ENCODE peak calls at places on chromosomes 6 and 20, in six cellular contexts. A is fibroblast of pulmonary artery, K is hepatocyte, G is OCI-LY7, H is psoas muscle, N is GM12865. Y is an unnamed sample.

GRCh38 chr20:45088247-45088646 is 12.7 kb downstream of the KCNS1 start:
- DNase-seq in G (no peak), A (peak), K (peak), N (no peak), H (no peak), Y (no peak)

GRCh38 chr6:135251416-135251815 is 70.3 kb downstream of the MYB start:
- DNase-seq in H (no peak), K (no peak), N (no peak), G (no peak), A (no peak), Y (peak)

GRCh38 chr6:56021943-56022342 is 146.6 kb upstream of the BMP5 start:
- DNase-seq in A (no peak), N (no peak), G (no peak), K (no peak), H (no peak), Y (no peak)

GRCh38 chr6:82118150-82118562 is 129.4 kb downstream of the IBTK start:
- DNase-seq in N (no peak), H (no peak), K (no peak), A (peak), G (no peak), Y (no peak)

GRCh38 chr20:57170343-57170742 is 96.1 kb downstream of the BMP7 start:
- DNase-seq in H (no peak), N (no peak), G (no peak), K (no peak), A (no peak), Y (no peak)

GRCh38 chr6:168374051-168374502 is 54.5 kb upstream of the DACT2 start:
- DNase-seq in N (no peak), K (no peak), H (no peak), G (no peak), A (no peak), Y (no peak)

GRCh38 chr20:33437141-33437911 is 6.2 kb downstream of the SNTA1 start:
- DNase-seq in G (no peak), K (peak), A (peak), H (peak), N (no peak), Y (peak)

GRCh38 chr6:37495199-37495913 is 4.3 kb downstream of the CCDC167 start:
- DNase-seq in A (no peak), H (no peak), K (no peak), N (peak), G (no peak), Y (no peak)

DNA sequence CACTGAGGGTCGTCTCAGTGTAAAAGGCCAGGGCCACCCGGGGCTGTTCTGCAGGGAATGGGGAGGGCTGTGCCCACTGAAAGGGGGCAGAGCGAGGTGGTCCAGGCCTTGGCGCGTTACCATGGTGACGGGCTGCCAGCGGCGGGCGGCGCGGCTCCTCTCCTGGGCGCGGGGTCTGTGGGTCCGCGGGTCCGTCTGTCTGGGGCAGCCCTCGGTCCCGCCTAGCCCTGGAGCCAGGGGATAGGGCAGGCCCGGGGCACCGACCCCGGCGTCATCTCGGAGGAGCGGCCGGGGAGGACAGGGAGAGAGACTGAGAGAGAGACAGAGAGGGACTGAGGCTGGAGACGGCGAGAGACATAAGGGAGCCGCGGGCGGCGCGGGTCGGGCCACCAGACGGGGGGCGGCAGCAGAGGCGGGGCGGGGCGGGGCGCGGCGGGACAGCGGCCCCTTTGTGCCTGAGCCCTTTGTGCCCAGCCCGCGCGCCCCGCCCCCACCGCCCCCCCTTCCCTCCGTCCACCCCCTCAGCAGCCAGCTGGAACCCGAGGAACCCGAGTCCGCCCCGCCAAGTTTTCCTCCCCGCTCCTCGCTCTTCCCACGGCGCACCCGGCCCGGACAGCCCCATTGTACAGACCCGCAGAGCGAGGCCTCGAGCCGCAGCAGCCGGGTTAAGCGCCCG is at the start of gene KIAA1755:
- DNase-seq in A (no peak), K (peak), N (no peak), G (no peak), H (peak), Y (no peak)
- H3K4me3 ChIP-seq in A (peak), K (no peak), N (no peak), G (no peak), H (peak), Y (no peak)

GRCh38 chr6:18162401-18162800 is 7.2 kb downstream of the KDM1B start:
- DNase-seq in K (no peak), N (no peak), G (no peak), H (no peak), A (no peak), Y (no peak)
- TF ChIP-seq CTCF in K (no peak), N (no peak), G (no peak), H (no peak), A (no peak), Y (no peak)

GRCh38 chr20:51789434-51789833 is 12.9 kb downstream of the SALL4 start:
- DNase-seq in G (no peak), A (no peak), N (no peak), K (no peak), H (no peak), Y (no peak)
- H3K4me3 ChIP-seq in G (no peak), A (no peak), N (no peak), K (no peak), H (no peak), Y (no peak)

GRCh38 chr6:67336014-67336413 is 1299.1 kb upstream of the ADGRB3 start:
- DNase-seq in N (no peak), G (no peak), K (no peak), A (no peak), H (no peak), Y (no peak)
- TF ChIP-seq CTCF in N (no peak), G (no peak), K (no peak), A (no peak), H (no peak), Y (no peak)

Y was measured in lower leg skin.